ENCODE peak calls at places on chromosomes 3 and 15, in four cellular contexts. One of them, this sample, is unnamed.

GRCh38 chr15:39199076-39199475 is 381.8 kb upstream of the THBS1 start:
- DNase-seq in spleen: no peak
- DNase-seq in gastrocnemius medialis: no peak
- DNase-seq in HFF-Myc: peak; percentile 48
- DNase-seq in this sample: no peak

GRCh38 chr3:58384381-58385090 is 49.1 kb downstream of the PDHB start:
- DNase-seq in HFF-Myc: no peak
- DNase-seq in gastrocnemius medialis: no peak
- DNase-seq in spleen: no peak
- DNase-seq in this sample: no peak

GRCh38 chr15:85559530-85559929 is 179.1 kb downstream of the AKAP13 start:
- DNase-seq in HFF-Myc: no peak
- DNase-seq in gastrocnemius medialis: no peak
- DNase-seq in spleen: no peak
- DNase-seq in this sample: no peak

GRCh38 chr3:29619676-29620075 is 338.8 kb downstream of the RBMS3 start:
- DNase-seq in spleen: no peak
- DNase-seq in HFF-Myc: no peak
- DNase-seq in gastrocnemius medialis: no peak
- DNase-seq in this sample: no peak

GRCh38 chr3:52145736-52146110 is 8.5 kb downstream of the POC1A start:
- DNase-seq in spleen: peak; percentile 53
- DNase-seq in gastrocnemius medialis: no peak
- DNase-seq in HFF-Myc: no peak
- DNase-seq in this sample: no peak

GRCh38 chr3:14602006-14602803 is 49.4 kb upstream of the CCDC174 start:
- DNase-seq in gastrocnemius medialis: no peak
- DNase-seq in spleen: no peak
- DNase-seq in HFF-Myc: no peak
- DNase-seq in this sample: no peak

GRCh38 chr15:63246691-63247464 is 30.5 kb upstream of the APH1B start:
- DNase-seq in HFF-Myc: no peak
- DNase-seq in spleen: no peak
- DNase-seq in gastrocnemius medialis: peak; percentile 63
- DNase-seq in this sample: peak; percentile 90

GRCh38 chr3:169362872-169363271 is 300.6 kb downstream of the MECOM start:
- DNase-seq in gastrocnemius medialis: no peak
- DNase-seq in spleen: no peak
- DNase-seq in HFF-Myc: no peak
- DNase-seq in this sample: no peak

GRCh38 chr15:60667925-60668324 is 189.0 kb upstream of the ICE2 start:
- DNase-seq in HFF-Myc: no peak
- DNase-seq in gastrocnemius medialis: no peak
- DNase-seq in spleen: no peak
- DNase-seq in this sample: no peak

GRCh38 chr3:14428087-14429067 is 26.0 kb downstream of the SLC6A6 start:
- DNase-seq in spleen: no peak
- DNase-seq in HFF-Myc: no peak
- DNase-seq in gastrocnemius medialis: peak; percentile 86
- DNase-seq in this sample: no peak

GRCh38 chr15:57592836-57593420 is 1.2 kb downstream of the MYZAP start:
- DNase-seq in HFF-Myc: no peak
- DNase-seq in spleen: no peak
- DNase-seq in gastrocnemius medialis: no peak
- DNase-seq in this sample: no peak

GRCh38 chr15:40008061-40008460 is 30.9 kb downstream of the SRP14 start:
- DNase-seq in HFF-Myc: no peak
- DNase-seq in spleen: no peak
- DNase-seq in gastrocnemius medialis: no peak
- DNase-seq in this sample: no peak

GRCh38 chr3:87792532-87793321 is 266.1 kb downstream of the CGGBP1 start:
- DNase-seq in HFF-Myc: no peak
- DNase-seq in gastrocnemius medialis: no peak
- DNase-seq in spleen: peak; percentile 75
- DNase-seq in this sample: no peak

GRCh38 chr3:144652573-144652972 is 681.0 kb downstream of the DIPK2A start:
- DNase-seq in spleen: no peak
- DNase-seq in HFF-Myc: no peak
- DNase-seq in gastrocnemius medialis: no peak
- DNase-seq in this sample: peak; percentile 74

GRCh38 chr3:60720696-60721228 is 530.5 kb downstream of the FHIT start:
- DNase-seq in gastrocnemius medialis: no peak
- DNase-seq in spleen: no peak
- DNase-seq in HFF-Myc: no peak
- DNase-seq in this sample: no peak

GRCh38 chr15:33215941-33216872 is 21.7 kb upstream of the FMN1 start:
- DNase-seq in HFF-Myc: no peak
- DNase-seq in gastrocnemius medialis: no peak
- DNase-seq in spleen: no peak
- DNase-seq in this sample: peak; percentile 41

GRCh38 chr15:70090436-70091291 is 7.1 kb downstream of the TLE3 start:
- DNase-seq in spleen: no peak
- DNase-seq in HFF-Myc: no peak
- DNase-seq in gastrocnemius medialis: no peak
- DNase-seq in this sample: no peak
- H3K4me3 ChIP-seq in spleen: no peak overlapping the region
- H3K4me3 ChIP-seq in HFF-Myc: no peak overlapping the region
- H3K4me3 ChIP-seq in gastrocnemius medialis: no peak overlapping the region
- H3K4me3 ChIP-seq in this sample: no peak overlapping the region

GRCh38 chr3:122578110-122578740 is 775 bp downstream of the PARP15 start:
- DNase-seq in gastrocnemius medialis: no peak
- DNase-seq in spleen: no peak
- DNase-seq in HFF-Myc: no peak
- DNase-seq in this sample: no peak

GRCh38 chr3:122576174-122576940 is 1.1 kb upstream of the PARP15 start:
- DNase-seq in gastrocnemius medialis: no peak
- DNase-seq in spleen: no peak
- DNase-seq in HFF-Myc: no peak
- DNase-seq in this sample: no peak

GRCh38 chr3:122581622-122582021 is 4.2 kb downstream of the PARP15 start:
- DNase-seq in HFF-Myc: no peak
- DNase-seq in gastrocnemius medialis: no peak
- DNase-seq in spleen: no peak
- DNase-seq in this sample: no peak

GRCh38 chr3:122572940-122573412 is 4.5 kb upstream of the PARP15 start:
- DNase-seq in gastrocnemius medialis: peak; percentile 30
- DNase-seq in HFF-Myc: peak; percentile 40
- DNase-seq in spleen: no peak
- DNase-seq in this sample: peak; percentile 51

DNA sequence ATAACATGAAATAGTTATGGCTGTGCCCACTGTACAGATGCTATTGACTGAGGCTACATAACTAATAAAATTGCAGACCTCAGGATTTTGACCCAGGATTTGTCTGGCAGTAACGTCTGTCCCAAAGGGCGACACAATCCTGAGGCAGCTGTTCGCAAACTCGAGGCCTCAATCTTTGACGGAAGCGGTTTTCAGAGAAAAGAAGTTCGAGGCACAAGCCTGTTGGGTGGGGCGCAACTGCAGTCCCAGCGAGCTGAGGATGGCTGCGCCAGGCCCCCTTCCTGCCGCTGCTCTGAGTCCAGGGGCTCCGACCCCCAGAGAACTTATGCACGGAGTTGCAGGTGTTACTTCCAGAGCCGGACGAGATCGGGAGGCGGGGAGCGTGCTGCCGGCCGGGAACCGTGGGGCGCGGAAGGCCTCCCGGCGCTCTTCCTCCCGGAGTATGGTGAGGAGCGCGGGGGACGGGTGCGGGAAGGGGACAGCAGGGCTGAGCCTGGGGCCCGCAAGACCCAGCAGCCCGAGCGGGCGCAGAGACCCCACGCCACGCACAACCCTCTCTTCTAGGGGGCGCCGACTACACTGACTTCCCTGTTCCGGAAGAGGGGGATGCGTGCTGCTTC is at the start of gene PARP15:
- DNase-seq in gastrocnemius medialis: no peak
- DNase-seq in HFF-Myc: no peak
- DNase-seq in spleen: peak; percentile 87
- DNase-seq in this sample: no peak
- TF ChIP-seq CTCF in gastrocnemius medialis: no peak
- TF ChIP-seq CTCF in HFF-Myc: no peak
- TF ChIP-seq CTCF in spleen: no peak
- TF ChIP-seq CTCF in this sample: no peak

GRCh38 chr15:37016287-37016686 is 84.1 kb downstream of the MEIS2 start:
- DNase-seq in HFF-Myc: peak; percentile 20
- DNase-seq in gastrocnemius medialis: no peak
- DNase-seq in spleen: no peak
- DNase-seq in this sample: peak; percentile 86
- H3K4me3 ChIP-seq in HFF-Myc: no peak overlapping the region
- H3K4me3 ChIP-seq in gastrocnemius medialis: no peak overlapping the region
- H3K4me3 ChIP-seq in spleen: no peak overlapping the region
- H3K4me3 ChIP-seq in this sample: no peak overlapping the region

DNA sequence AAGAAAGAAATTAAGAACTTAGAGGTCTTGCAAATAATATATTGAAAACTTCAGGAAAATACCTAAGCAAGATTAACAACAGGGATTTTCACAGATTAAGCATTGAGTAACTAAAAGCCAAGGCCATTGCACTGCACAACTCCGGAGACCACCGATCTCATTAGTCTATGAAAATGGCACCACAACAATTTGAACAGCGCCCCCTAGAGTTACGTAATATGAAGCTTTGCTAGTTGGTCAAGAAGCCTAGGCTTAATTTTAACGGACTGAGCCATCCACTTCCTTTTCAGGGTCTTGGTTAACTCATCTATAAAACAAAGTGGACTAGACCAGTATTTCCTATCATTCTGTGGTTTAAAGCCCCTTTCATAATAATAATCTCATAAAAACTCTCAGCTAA is 24.8 kb downstream of the TMEM212 start:
- DNase-seq in HFF-Myc: no peak
- DNase-seq in spleen: no peak
- DNase-seq in gastrocnemius medialis: no peak
- DNase-seq in this sample: no peak
- TF ChIP-seq CTCF in HFF-Myc: peak; percentile 32
- TF ChIP-seq CTCF in spleen: no peak
- TF ChIP-seq CTCF in gastrocnemius medialis: no peak
- TF ChIP-seq CTCF in this sample: peak; percentile 24

GRCh38 chr15:52527196-52527897 is 1.3 kb downstream of the MYO5A start:
- DNase-seq in HFF-Myc: no peak
- DNase-seq in gastrocnemius medialis: no peak
- DNase-seq in spleen: no peak
- DNase-seq in this sample: no peak
- H3K4me3 ChIP-seq in HFF-Myc: peak overlapping the region; percentile 68
- H3K4me3 ChIP-seq in gastrocnemius medialis: peak overlapping the region; percentile 67
- H3K4me3 ChIP-seq in spleen: peak overlapping the region; percentile 81
- H3K4me3 ChIP-seq in this sample: no peak overlapping the region

DNA sequence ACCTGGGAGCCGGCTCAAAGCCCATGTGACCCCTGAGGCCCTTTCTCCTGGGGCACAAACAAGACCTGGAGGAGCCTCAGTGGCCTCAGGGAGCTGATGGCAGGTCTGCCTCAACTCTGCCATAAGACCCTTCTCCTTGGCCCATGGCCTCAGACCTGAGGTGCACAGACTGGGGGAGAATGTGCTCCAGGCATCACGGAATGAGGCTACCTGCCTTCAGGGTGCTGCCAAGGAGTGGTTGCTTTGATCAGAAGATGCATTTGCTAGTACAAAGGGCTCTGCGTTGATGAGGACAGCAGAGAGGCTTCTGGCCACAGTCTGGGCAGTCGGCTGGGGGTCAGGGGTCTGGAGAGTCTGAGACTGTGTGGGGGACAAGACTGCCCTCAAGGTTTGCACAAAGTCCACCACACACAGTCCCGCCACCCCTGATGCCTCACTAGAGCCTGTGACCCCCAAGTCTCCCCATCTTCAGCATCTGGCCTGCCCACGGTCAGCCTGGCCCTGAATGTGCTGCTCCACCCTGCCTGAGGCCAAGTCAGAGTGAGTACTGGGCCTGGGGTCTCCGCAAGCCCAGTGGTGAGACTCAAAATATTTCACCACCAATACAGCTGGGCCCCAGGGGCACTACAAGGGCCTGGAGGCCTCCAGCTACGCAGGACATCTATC is 26.6 kb downstream of the ALDH1L1 start:
- DNase-seq in gastrocnemius medialis: no peak
- DNase-seq in HFF-Myc: no peak
- DNase-seq in spleen: peak; percentile 62
- DNase-seq in this sample: no peak
- TF ChIP-seq CTCF in gastrocnemius medialis: no peak
- TF ChIP-seq CTCF in HFF-Myc: no peak
- TF ChIP-seq CTCF in spleen: no peak
- TF ChIP-seq CTCF in this sample: no peak

DNA sequence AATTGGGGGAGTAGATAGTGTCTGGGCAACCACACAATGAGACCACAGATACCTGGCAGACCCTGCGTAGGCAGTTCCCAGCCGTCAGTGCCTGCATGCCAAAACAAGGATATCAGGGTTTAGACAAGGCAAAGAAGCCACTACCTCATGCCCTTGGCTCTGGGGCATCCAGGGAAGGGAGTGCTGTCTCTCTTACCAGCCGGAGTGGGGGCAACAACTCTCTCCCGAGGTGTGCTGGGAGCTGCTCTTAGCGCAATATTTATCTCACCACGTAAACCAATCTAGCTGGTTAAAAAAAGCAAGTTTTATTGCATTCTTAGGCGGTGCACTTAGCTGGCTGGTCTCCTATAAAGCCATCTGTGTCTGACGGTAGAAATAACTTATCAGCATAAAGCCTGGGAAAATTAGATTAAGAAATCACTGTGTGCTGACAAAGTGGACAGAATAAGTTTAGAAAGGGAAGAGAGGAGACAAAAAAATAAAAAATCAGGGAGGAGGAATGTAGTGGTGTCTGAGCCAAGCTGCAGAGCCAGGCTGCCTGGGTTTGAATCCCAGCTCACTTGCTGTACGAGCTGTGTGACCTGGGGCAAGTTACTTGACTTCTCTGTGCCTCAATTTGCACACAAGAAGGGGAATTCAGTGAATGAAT is 273.2 kb downstream of the PDZRN3 start:
- DNase-seq in gastrocnemius medialis: no peak
- DNase-seq in spleen: no peak
- DNase-seq in HFF-Myc: no peak
- DNase-seq in this sample: no peak
- H3K4me3 ChIP-seq in gastrocnemius medialis: no peak overlapping the region
- H3K4me3 ChIP-seq in spleen: no peak overlapping the region
- H3K4me3 ChIP-seq in HFF-Myc: no peak overlapping the region
- H3K4me3 ChIP-seq in this sample: no peak overlapping the region

GRCh38 chr3:4981688-4982494 is 2.7 kb downstream of the BHLHE40 start:
- DNase-seq in gastrocnemius medialis: peak; percentile 46
- DNase-seq in spleen: no peak
- DNase-seq in HFF-Myc: no peak
- DNase-seq in this sample: peak; percentile 87
- TF ChIP-seq CTCF in gastrocnemius medialis: peak; percentile 89
- TF ChIP-seq CTCF in spleen: peak; percentile 61
- TF ChIP-seq CTCF in HFF-Myc: no peak
- TF ChIP-seq CTCF in this sample: peak; percentile 51

This sample was measured in fibroblast of pulmonary artery.